ENCODE peak calls at places on chromosomes 2 and 18, in ten cellular contexts. F, R, I, L, C, E, T, S, A and Y are unnamed samples.

GRCh38 chr2:20447437-20448245 is 767 bp downstream of the RHOB start:
- DNase-seq in F (peak; percentile 74), R (no peak), I (peak; percentile 54), L (no peak), C (no peak), E (peak; percentile 57), T (peak; percentile 58), S (peak; percentile 57), A (peak; percentile 68), Y (no peak)

GRCh38 chr2:181072486-181072885 is 92.1 kb downstream of the UBE2E3 start:
- DNase-seq in F (no peak), R (no peak), I (peak; percentile 23), L (peak; percentile 41), C (peak; percentile 23), E (no peak), T (peak; percentile 30), S (no peak), A (no peak), Y (no peak)

GRCh38 chr18:13381907-13382682 is 163.5 kb downstream of the LDLRAD4 start:
- DNase-seq in F (peak; percentile 84), R (peak; percentile 27), I (peak; percentile 76), L (peak; percentile 12), C (no peak), E (peak; percentile 60), T (peak; percentile 62), S (peak; percentile 82), A (peak; percentile 26), Y (no peak)

GRCh38 chr2:235669269-235669831 is 175.5 kb downstream of the AGAP1 start:
- DNase-seq in F (no peak), R (peak; percentile 31), I (peak; percentile 65), L (peak; percentile 56), C (peak; percentile 67), E (peak; percentile 72), T (peak; percentile 63), S (no peak), A (peak; percentile 33), Y (peak; percentile 24)

GRCh38 chr2:40511661-40512213 is 59.8 kb upstream of the SLC8A1 start:
- DNase-seq in F (peak; percentile 56), R (no peak), I (peak; percentile 75), L (no peak), C (peak; percentile 84), E (no peak), T (peak; percentile 84), S (no peak), A (peak; percentile 37), Y (peak; percentile 50)

GRCh38 chr18:58788971-58789797 is 75.5 kb upstream of the ZNF532 start:
- DNase-seq in F (no peak), R (peak; percentile 31), I (peak; percentile 80), L (peak; percentile 48), C (peak; percentile 28), E (peak; percentile 39), T (peak; percentile 70), S (peak; percentile 28), A (no peak), Y (peak; percentile 8)

GRCh38 chr2:160813506-160813858 is 319.9 kb upstream of the RBMS1 start:
- DNase-seq in F (no peak), R (no peak), I (no peak), L (peak; percentile 55), C (no peak), E (no peak), T (no peak), S (no peak), A (no peak), Y (no peak)

GRCh38 chr2:32895424-32895823 is 51.3 kb upstream of the LTBP1 start:
- DNase-seq in F (no peak), R (no peak), I (peak; percentile 7), L (no peak), C (no peak), E (no peak), T (peak; percentile 13), S (no peak), A (no peak), Y (no peak)

GRCh38 chr2:237934186-237934585 is 32.6 kb upstream of the UBE2F start:
- DNase-seq in F (no peak), R (no peak), I (no peak), L (no peak), C (no peak), E (no peak), T (no peak), S (no peak), A (no peak), Y (no peak)

DNA sequence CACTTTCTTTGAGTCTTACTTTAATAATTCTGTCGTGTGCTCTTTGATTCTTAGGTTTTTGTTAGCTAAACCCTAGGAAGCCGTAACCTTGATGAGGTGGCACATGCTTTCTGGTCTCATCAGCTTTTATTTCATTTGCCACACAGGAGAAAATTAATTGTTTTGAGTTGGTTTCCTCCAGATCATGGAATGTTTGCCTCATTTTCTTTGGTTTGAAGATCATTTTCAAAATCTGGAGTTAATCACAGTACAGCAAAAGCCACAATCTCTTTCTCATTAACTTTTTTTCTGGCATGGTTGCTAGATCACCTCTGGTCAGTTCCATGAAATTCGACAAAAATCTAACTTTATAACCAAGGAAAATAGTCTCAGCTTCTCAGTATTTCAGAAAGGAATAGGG is 182.9 kb downstream of the MYO1B start:
- DNase-seq in F (no peak), R (no peak), I (no peak), L (no peak), C (no peak), E (no peak), T (no peak), S (no peak), A (no peak), Y (peak; percentile 22)
- H3K4me3 ChIP-seq in F (no peak overlapping the region), R (no peak overlapping the region), I (no peak overlapping the region), L (no peak overlapping the region), C (no peak overlapping the region), E (no peak overlapping the region), T (no peak overlapping the region), S (no peak overlapping the region), A (no peak overlapping the region), Y (no peak overlapping the region)

GRCh38 chr2:74628538-74629105 is 19.5 kb downstream of the M1AP start:
- DNase-seq in F (no peak), R (no peak), I (no peak), L (no peak), C (no peak), E (no peak), T (no peak), S (no peak), A (no peak), Y (no peak)

GRCh38 chr2:74632939-74633312 is 15.2 kb downstream of the M1AP start:
- DNase-seq in F (no peak), R (no peak), I (no peak), L (no peak), C (no peak), E (no peak), T (no peak), S (no peak), A (no peak), Y (no peak)

DNA sequence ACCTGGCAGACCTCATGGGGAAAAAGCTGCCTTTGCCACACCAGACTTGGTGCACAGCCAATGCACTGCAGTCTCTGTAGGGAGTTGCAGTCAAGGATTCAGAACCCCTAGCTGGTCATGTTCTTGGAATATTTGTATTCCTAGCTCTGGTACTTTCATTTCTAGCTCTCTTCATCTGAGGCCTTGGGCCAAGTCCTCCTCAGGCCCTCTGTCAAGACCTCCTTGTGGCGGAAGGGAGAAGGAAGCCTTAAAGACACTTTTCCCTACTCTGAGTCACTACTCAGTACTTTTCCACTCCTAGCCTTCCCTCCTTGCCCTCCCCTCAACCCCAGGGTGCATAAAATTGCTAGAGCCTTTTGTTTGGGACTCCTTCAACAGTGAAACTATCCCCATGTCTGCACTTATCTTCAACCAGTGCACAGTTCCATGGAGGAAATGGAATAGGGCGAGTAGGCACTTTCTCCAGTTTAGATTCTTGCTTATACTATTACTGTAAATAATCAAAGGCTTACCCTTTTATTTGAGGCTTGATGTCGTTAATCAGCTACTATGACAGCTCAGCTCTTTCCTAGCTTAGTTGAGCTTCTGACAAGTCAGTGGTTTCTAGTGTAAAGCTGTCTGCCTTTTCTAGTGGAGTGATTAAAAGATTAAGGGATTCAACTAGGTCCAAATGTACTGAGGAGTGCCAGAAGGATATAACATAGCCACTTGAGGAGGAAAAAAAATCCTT is 15.8 kb downstream of the M1AP start:
- DNase-seq in F (no peak), R (no peak), I (peak; percentile 34), L (peak; percentile 12), C (no peak), E (no peak), T (peak; percentile 12), S (no peak), A (no peak), Y (no peak)
- H3K4me3 ChIP-seq in F (no peak overlapping the region), R (no peak overlapping the region), I (no peak overlapping the region), L (no peak overlapping the region), C (no peak overlapping the region), E (no peak overlapping the region), T (no peak overlapping the region), S (no peak overlapping the region), A (no peak overlapping the region), Y (no peak overlapping the region)

DNA sequence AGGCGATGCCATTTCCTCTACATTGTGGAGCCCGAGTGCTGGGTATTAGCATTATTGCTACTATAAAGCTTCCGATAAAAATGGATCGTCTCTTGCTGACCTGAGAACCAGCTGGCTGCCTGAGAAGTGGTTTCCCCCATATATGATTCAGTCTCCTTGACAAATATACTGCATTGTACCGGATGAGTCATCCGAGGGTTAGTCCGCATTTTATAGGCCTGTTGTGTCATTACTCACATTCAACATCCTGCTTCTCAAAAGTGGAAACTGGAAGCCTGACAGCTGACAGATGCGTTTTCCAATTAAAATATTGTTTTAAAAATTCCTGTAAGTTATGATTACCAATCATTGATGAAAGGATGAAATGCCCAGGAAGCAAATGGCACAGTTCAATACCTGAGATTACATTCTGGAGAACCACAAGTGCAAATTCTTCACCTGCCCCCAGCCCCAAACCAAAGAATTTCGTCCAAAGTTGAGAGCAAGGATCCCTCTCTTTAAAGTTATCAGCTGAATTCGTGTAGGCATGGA is 65.7 kb downstream of the SPRED2 start:
- DNase-seq in F (no peak), R (no peak), I (peak; percentile 95), L (peak; percentile 98), C (peak; percentile 96), E (no peak), T (peak; percentile 93), S (no peak), A (no peak), Y (peak; percentile 92)
- H3K4me3 ChIP-seq in F (no peak overlapping the region), R (no peak overlapping the region), I (peak overlapping the region; percentile 47), L (peak overlapping the region; percentile 1), C (no peak overlapping the region), E (no peak overlapping the region), T (peak overlapping the region; percentile 52), S (peak overlapping the region; percentile 1), A (no peak overlapping the region), Y (peak overlapping the region; percentile 40)

GRCh38 chr2:129912066-129912820 is 67.2 kb upstream of the RAB6C start:
- DNase-seq in F (no peak), R (no peak), I (no peak), L (no peak), C (no peak), E (peak; percentile 22), T (no peak), S (no peak), A (no peak), Y (no peak)

GRCh38 chr2:129912871-129913694 is 66.4 kb upstream of the RAB6C start:
- DNase-seq in F (no peak), R (no peak), I (no peak), L (no peak), C (no peak), E (peak; percentile 14), T (no peak), S (no peak), A (no peak), Y (no peak)

GRCh38 chr2:129913695-129914495 is 65.6 kb upstream of the RAB6C start:
- DNase-seq in F (no peak), R (no peak), I (no peak), L (no peak), C (no peak), E (peak; percentile 16), T (no peak), S (no peak), A (no peak), Y (no peak)

GRCh38 chr2:129915303-129915840 is 64.1 kb upstream of the RAB6C start:
- DNase-seq in F (no peak), R (no peak), I (no peak), L (no peak), C (no peak), E (peak; percentile 15), T (no peak), S (no peak), A (no peak), Y (no peak)

GRCh38 chr2:129914538-129915302 is 64.7 kb upstream of the RAB6C start:
- DNase-seq in F (no peak), R (no peak), I (no peak), L (no peak), C (no peak), E (peak; percentile 15), T (no peak), S (no peak), A (no peak), Y (no peak)
- H3K4me3 ChIP-seq in F (no peak overlapping the region), R (no peak overlapping the region), I (no peak overlapping the region), L (no peak overlapping the region), C (no peak overlapping the region), E (no peak overlapping the region), T (no peak overlapping the region), S (no peak overlapping the region), A (no peak overlapping the region), Y (no peak overlapping the region)